ENCODE peak calls at places on chromosome 4, in six cellular contexts. One of them, this sample, is unnamed. For H3K4me1, the result is how much of the 10 kb centered on the place peaks cover.

GRCh38 chr4:38703625-38704024 is 39.6 kb downstream of the KLF3 start:
- DNase-seq in neural progenitor cell: no peak
- DNase-seq in tibial artery: no peak
- DNase-seq in IMR-90: no peak
- DNase-seq in fibroblast of lung: no peak
- DNase-seq in breast epithelium: no peak
- DNase-seq in this sample: no peak

GRCh38 chr4:165096776-165097175 is 15.9 kb downstream of the TMEM192 start:
- DNase-seq in neural progenitor cell: peak
- DNase-seq in tibial artery: no peak
- DNase-seq in IMR-90: peak
- DNase-seq in fibroblast of lung: peak
- DNase-seq in breast epithelium: no peak
- DNase-seq in this sample: no peak

GRCh38 chr4:84666444-84666843 is 83.5 kb downstream of the CDS1 start:
- DNase-seq in neural progenitor cell: no peak
- DNase-seq in tibial artery: no peak
- DNase-seq in IMR-90: no peak
- DNase-seq in fibroblast of lung: no peak
- DNase-seq in breast epithelium: no peak
- DNase-seq in this sample: no peak

GRCh38 chr4:54971474-54971950 is 153.9 kb downstream of the KDR start:
- DNase-seq in neural progenitor cell: peak
- DNase-seq in tibial artery: no peak
- DNase-seq in IMR-90: peak
- DNase-seq in fibroblast of lung: peak
- DNase-seq in breast epithelium: no peak
- DNase-seq in this sample: no peak

GRCh38 chr4:186161138-186161537 is 30.2 kb upstream of the CYP4V2 start:
- DNase-seq in neural progenitor cell: no peak
- DNase-seq in tibial artery: no peak
- DNase-seq in IMR-90: no peak
- DNase-seq in fibroblast of lung: no peak
- DNase-seq in breast epithelium: no peak
- DNase-seq in this sample: no peak

GRCh38 chr4:28287837-28288236 is 1427.2 kb downstream of the STIM2 start:
- DNase-seq in neural progenitor cell: no peak
- DNase-seq in tibial artery: no peak
- DNase-seq in IMR-90: peak
- DNase-seq in fibroblast of lung: peak
- DNase-seq in breast epithelium: no peak
- DNase-seq in this sample: no peak

GRCh38 chr4:3487861-3488260 is 24.8 kb downstream of the DOK7 start:
- DNase-seq in neural progenitor cell: no peak
- DNase-seq in tibial artery: no peak
- DNase-seq in IMR-90: no peak
- DNase-seq in fibroblast of lung: no peak
- DNase-seq in breast epithelium: no peak
- DNase-seq in this sample: no peak

GRCh38 chr4:179817317-179817716 is 2375.1 kb upstream of the AGA start:
- DNase-seq in neural progenitor cell: no peak
- DNase-seq in tibial artery: no peak
- DNase-seq in IMR-90: no peak
- DNase-seq in fibroblast of lung: no peak
- DNase-seq in breast epithelium: no peak
- DNase-seq in this sample: no peak

GRCh38 chr4:173386751-173387150 is 12.2 kb downstream of the SCRG1 start:
- DNase-seq in neural progenitor cell: no peak
- DNase-seq in tibial artery: no peak
- DNase-seq in IMR-90: no peak
- DNase-seq in fibroblast of lung: no peak
- DNase-seq in breast epithelium: no peak
- DNase-seq in this sample: no peak

GRCh38 chr4:139609647-139610046 is 53.6 kb upstream of the SETD7 start:
- DNase-seq in neural progenitor cell: no peak
- DNase-seq in tibial artery: no peak
- DNase-seq in IMR-90: peak
- DNase-seq in fibroblast of lung: peak
- DNase-seq in breast epithelium: no peak
- DNase-seq in this sample: no peak

GRCh38 chr4:30962949-30963348 is 242.8 kb downstream of the PCDH7 start:
- DNase-seq in neural progenitor cell: no peak
- DNase-seq in tibial artery: no peak
- DNase-seq in IMR-90: peak
- DNase-seq in fibroblast of lung: peak
- DNase-seq in breast epithelium: no peak
- DNase-seq in this sample: no peak

GRCh38 chr4:102817613-102818268 is 9.6 kb downstream of the UBE2D3 start:
- DNase-seq in neural progenitor cell: no peak
- DNase-seq in tibial artery: no peak
- DNase-seq in IMR-90: no peak
- DNase-seq in fibroblast of lung: no peak
- DNase-seq in breast epithelium: no peak
- DNase-seq in this sample: no peak

GRCh38 chr4:159248383-159249178 is 145.7 kb downstream of the RAPGEF2 start:
- DNase-seq in neural progenitor cell: no peak
- DNase-seq in tibial artery: no peak
- DNase-seq in IMR-90: peak
- DNase-seq in fibroblast of lung: peak
- DNase-seq in breast epithelium: no peak
- DNase-seq in this sample: no peak

GRCh38 chr4:80388284-80388607 is 52.7 kb downstream of the CFAP299 start:
- DNase-seq in neural progenitor cell: no peak
- DNase-seq in tibial artery: no peak
- DNase-seq in IMR-90: no peak
- DNase-seq in fibroblast of lung: no peak
- DNase-seq in breast epithelium: no peak
- DNase-seq in this sample: no peak

GRCh38 chr4:143667461-143667860 is 33.0 kb downstream of the FREM3 start:
- DNase-seq in neural progenitor cell: peak
- DNase-seq in tibial artery: peak
- DNase-seq in IMR-90: peak
- DNase-seq in fibroblast of lung: peak
- DNase-seq in breast epithelium: no peak
- DNase-seq in this sample: no peak

GRCh38 chr4:2087170-2087569 is 28.0 kb downstream of the NAT8L start:
- DNase-seq in neural progenitor cell: no peak
- DNase-seq in tibial artery: no peak
- DNase-seq in IMR-90: no peak
- DNase-seq in fibroblast of lung: no peak
- DNase-seq in breast epithelium: no peak
- DNase-seq in this sample: no peak
- TF ChIP-seq CTCF in neural progenitor cell: no peak
- TF ChIP-seq CTCF in tibial artery: no peak
- TF ChIP-seq CTCF in IMR-90: peak
- TF ChIP-seq CTCF in fibroblast of lung: peak
- TF ChIP-seq CTCF in breast epithelium: no peak
- TF ChIP-seq CTCF in this sample: no peak

DNA sequence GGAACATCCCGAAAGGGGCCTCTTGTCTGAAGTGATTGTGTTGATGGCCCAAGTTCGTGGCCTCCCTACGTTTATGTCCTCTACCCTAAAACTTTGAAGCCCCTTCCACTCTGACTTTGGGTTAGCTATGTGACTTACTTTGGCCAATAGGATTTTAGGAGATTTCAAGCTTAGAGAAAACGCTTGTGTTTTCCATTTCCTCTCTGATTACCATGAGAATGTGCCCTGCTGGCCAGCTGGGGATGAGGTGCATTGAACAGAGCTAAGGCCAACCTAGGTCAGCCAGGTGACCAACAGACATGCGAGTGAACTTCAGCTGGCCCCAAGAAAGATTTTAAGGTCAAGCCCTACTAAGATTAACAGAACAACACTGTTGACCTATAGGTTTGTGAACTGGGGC is 82.4 kb downstream of the SLC2A9 start:
- DNase-seq in neural progenitor cell: no peak
- DNase-seq in tibial artery: no peak
- DNase-seq in IMR-90: no peak
- DNase-seq in fibroblast of lung: no peak
- DNase-seq in breast epithelium: no peak
- DNase-seq in this sample: no peak
- H3K27ac ChIP-seq in neural progenitor cell: no peak
- H3K27ac ChIP-seq in tibial artery: no peak
- H3K27ac ChIP-seq in IMR-90: no peak
- H3K27ac ChIP-seq in fibroblast of lung: no peak
- H3K27ac ChIP-seq in breast epithelium: no peak
- H3K27ac ChIP-seq in this sample: no peak

GRCh38 chr4:69875576-69875975 is 15.6 kb upstream of the SULT1E1 start:
- DNase-seq in neural progenitor cell: no peak
- DNase-seq in tibial artery: no peak
- DNase-seq in IMR-90: no peak
- DNase-seq in fibroblast of lung: no peak
- DNase-seq in breast epithelium: no peak
- DNase-seq in this sample: no peak

GRCh38 chr4:69875986-69876542 is 16.1 kb upstream of the SULT1E1 start:
- DNase-seq in neural progenitor cell: no peak
- DNase-seq in tibial artery: no peak
- DNase-seq in IMR-90: no peak
- DNase-seq in fibroblast of lung: no peak
- DNase-seq in breast epithelium: no peak
- DNase-seq in this sample: no peak

GRCh38 chr4:69878250-69878649 is 18.3 kb upstream of the SULT1E1 start:
- DNase-seq in neural progenitor cell: no peak
- DNase-seq in tibial artery: no peak
- DNase-seq in IMR-90: no peak
- DNase-seq in fibroblast of lung: no peak
- DNase-seq in breast epithelium: no peak
- DNase-seq in this sample: no peak

DNA sequence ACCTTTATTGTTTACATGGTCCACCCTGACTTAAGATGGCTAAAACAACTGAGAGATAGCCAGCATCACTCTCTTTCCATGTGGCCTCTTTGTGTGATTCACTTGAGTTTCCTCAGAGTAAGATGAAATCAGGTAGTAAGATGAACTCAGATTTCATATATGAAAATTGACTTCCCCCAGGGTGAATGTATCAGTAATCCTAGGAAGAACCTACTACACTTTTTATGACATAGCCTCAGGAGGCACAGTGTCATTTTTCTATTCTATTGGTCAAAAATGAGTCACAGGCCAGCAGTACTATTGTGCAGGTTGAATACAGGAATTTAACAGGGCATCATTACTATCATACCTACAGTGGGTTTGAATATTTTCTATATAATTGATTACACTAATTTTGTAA is 14.6 kb upstream of the SULT1E1 start:
- DNase-seq in neural progenitor cell: no peak
- DNase-seq in tibial artery: no peak
- DNase-seq in IMR-90: no peak
- DNase-seq in fibroblast of lung: no peak
- DNase-seq in breast epithelium: no peak
- DNase-seq in this sample: no peak
- H3K4me1 ChIP-seq in neural progenitor cell: under half
- H3K4me1 ChIP-seq in tibial artery: under half
- H3K4me1 ChIP-seq in IMR-90: under half
- H3K4me1 ChIP-seq in fibroblast of lung: under half
- H3K4me1 ChIP-seq in breast epithelium: under half
- H3K4me1 ChIP-seq in this sample: under half

GRCh38 chr4:145886871-145887240 is 51.8 kb downstream of the ZNF827 start:
- DNase-seq in neural progenitor cell: no peak
- DNase-seq in tibial artery: no peak
- DNase-seq in IMR-90: no peak
- DNase-seq in fibroblast of lung: no peak
- DNase-seq in breast epithelium: no peak
- DNase-seq in this sample: no peak

GRCh38 chr4:145888393-145888792 is 50.2 kb downstream of the ZNF827 start:
- DNase-seq in neural progenitor cell: no peak
- DNase-seq in tibial artery: no peak
- DNase-seq in IMR-90: no peak
- DNase-seq in fibroblast of lung: no peak
- DNase-seq in breast epithelium: no peak
- DNase-seq in this sample: no peak

GRCh38 chr4:145885666-145886065 is 53.0 kb downstream of the ZNF827 start:
- DNase-seq in neural progenitor cell: no peak
- DNase-seq in tibial artery: no peak
- DNase-seq in IMR-90: no peak
- DNase-seq in fibroblast of lung: no peak
- DNase-seq in breast epithelium: no peak
- DNase-seq in this sample: no peak

GRCh38 chr4:145884775-145885174 is 53.8 kb downstream of the ZNF827 start:
- DNase-seq in neural progenitor cell: no peak
- DNase-seq in tibial artery: no peak
- DNase-seq in IMR-90: no peak
- DNase-seq in fibroblast of lung: no peak
- DNase-seq in breast epithelium: no peak
- DNase-seq in this sample: no peak

GRCh38 chr4:145887241-145887964 is 51.2 kb downstream of the ZNF827 start:
- DNase-seq in neural progenitor cell: no peak
- DNase-seq in tibial artery: no peak
- DNase-seq in IMR-90: peak
- DNase-seq in fibroblast of lung: peak
- DNase-seq in breast epithelium: no peak
- DNase-seq in this sample: no peak
- TF ChIP-seq CTCF in neural progenitor cell: no peak
- TF ChIP-seq CTCF in tibial artery: peak
- TF ChIP-seq CTCF in IMR-90: peak
- TF ChIP-seq CTCF in fibroblast of lung: no peak
- TF ChIP-seq CTCF in breast epithelium: no peak
- TF ChIP-seq CTCF in this sample: no peak

This sample was measured in CD8-positive, alpha-beta T cell.